ENCODE peak calls at places on chromosomes 13 and 19, in eight cellular contexts. W, T, J, X, K, S, D and M are unnamed samples.

GRCh38 chr19:42030605-42031004 is 36.6 kb upstream of the ATP1A3 start:
- DNase-seq in J (no peak), S (no peak), X (no peak), W (no peak), T (no peak), K (no peak), D (no peak), M (no peak)

GRCh38 chr19:38211206-38211605 is 12.8 kb downstream of the DPF1 start:
- DNase-seq in J (no peak), D (no peak), T (no peak), X (no peak), S (no peak), K (no peak), W (peak), M (no peak)

GRCh38 chr13:98975822-98976261 is 2.0 kb downstream of the DOCK9 start:
- DNase-seq in S (no peak), W (no peak), X (no peak), J (no peak), D (no peak), T (peak), K (peak), M (peak)

GRCh38 chr19:38792250-38793111 is 3.5 kb downstream of the LGALS7B start:
- DNase-seq in S (no peak), X (no peak), T (no peak), D (no peak), K (no peak), J (no peak), W (no peak), M (peak)

GRCh38 chr19:55857149-55857548 is 20.8 kb downstream of the NLRP4 start:
- DNase-seq in K (no peak), W (no peak), S (no peak), X (no peak), D (no peak), T (no peak), J (no peak), M (peak)

GRCh38 chr13:112958127-112958989 is 10.7 kb upstream of the MCF2L start:
- DNase-seq in D (no peak), S (no peak), X (no peak), J (no peak), T (no peak), W (no peak), K (peak), M (no peak)

GRCh38 chr13:67943116-67943515 is 713.0 kb upstream of the PCDH9 start:
- DNase-seq in W (no peak), K (no peak), S (no peak), D (no peak), J (no peak), T (no peak), X (no peak), M (no peak)

GRCh38 chr13:21707586-21707985 is 36.7 kb downstream of the FGF9 start:
- DNase-seq in W (no peak), S (no peak), T (no peak), X (no peak), D (no peak), J (no peak), K (no peak), M (no peak)

GRCh38 chr13:100633461-100633860 is 41.1 kb downstream of the TMTC4 start:
- DNase-seq in S (no peak), T (peak), W (no peak), J (no peak), X (peak), D (no peak), K (peak), M (no peak)

GRCh38 chr19:4046362-4046691 is 20.4 kb downstream of the ZBTB7A start:
- DNase-seq in S (no peak), W (no peak), D (no peak), J (no peak), K (no peak), X (no peak), T (no peak), M (no peak)

GRCh38 chr13:66543780-66544179 is 686.4 kb downstream of the PCDH9 start:
- DNase-seq in T (no peak), S (no peak), J (no peak), W (no peak), X (no peak), K (no peak), D (no peak), M (no peak)

GRCh38 chr19:1093811-1094553 is 1.2 kb downstream of the POLR2E start:
- DNase-seq in D (no peak), W (no peak), S (no peak), X (no peak), J (no peak), K (no peak), T (no peak), M (no peak)

GRCh38 chr13:109744512-109745051 is 41.8 kb downstream of the IRS2 start:
- DNase-seq in T (no peak), X (no peak), W (peak), S (peak), J (peak), K (peak), D (no peak), M (no peak)

GRCh38 chr19:50555033-50555432 is 13.2 kb downstream of the LRRC4B start:
- DNase-seq in W (no peak), X (no peak), S (no peak), T (no peak), D (no peak), J (no peak), K (no peak), M (no peak)

GRCh38 chr19:5170329-5170745 is 170.3 kb downstream of the PTPRS start:
- DNase-seq in X (no peak), W (peak), J (no peak), T (no peak), K (no peak), S (no peak), D (no peak), M (peak)

GRCh38 chr13:30698023-30698422 is 37.3 kb upstream of the ALOX5AP start:
- DNase-seq in X (no peak), W (no peak), D (no peak), K (peak), S (no peak), T (peak), J (no peak), M (no peak)

GRCh38 chr13:99086869-99087129 is 108.9 kb upstream of the DOCK9 start:
- DNase-seq in D (no peak), S (no peak), T (no peak), K (peak), X (no peak), W (peak), J (no peak), M (no peak)